ENCODE peak calls at places on chromosome X, in seven cellular contexts. J, P, I, M, W, O and Y are unnamed samples.

GRCh38 chrX:104254442-104255115 is at the start of gene ESX1:
- DNase-seq in J (no peak), P (no peak), I (no peak), M (no peak), W (no peak), O (no peak), Y (peak)

GRCh38 chrX:635428-636192 is 5.0 kb downstream of the SHOX start:
- DNase-seq in J (no peak), P (no peak), I (peak), M (no peak), W (peak), O (no peak), Y (peak)

GRCh38 chrX:85590638-85591037 is 211.2 kb upstream of the POF1B start:
- DNase-seq in J (no peak), P (no peak), I (no peak), M (no peak), W (peak), O (no peak), Y (no peak)

GRCh38 chrX:10620121-10620699 is at the start of gene MID1:
- DNase-seq in J (peak), P (peak), I (peak), M (peak), W (peak), O (peak), Y (peak)

GRCh38 chrX:117458243-117458968 is 658.2 kb downstream of the KLHL13 start:
- DNase-seq in J (no peak), P (no peak), I (no peak), M (no peak), W (no peak), O (no peak), Y (no peak)

GRCh38 chrX:111100191-111100590 is 4.2 kb downstream of the PAK3 start:
- DNase-seq in J (no peak), P (no peak), I (no peak), M (no peak), W (peak), O (peak), Y (peak)

GRCh38 chrX:1658083-1658463 is 43.2 kb downstream of the ASMT start:
- DNase-seq in J (no peak), P (no peak), I (no peak), M (no peak), W (no peak), O (no peak), Y (peak)

GRCh38 chrX:55695227-55696018 is 22.1 kb upstream of the RRAGB start:
- DNase-seq in J (no peak), P (no peak), I (no peak), M (no peak), W (no peak), O (no peak), Y (no peak)

GRCh38 chrX:80216086-80216485 is 201.5 kb downstream of the TBX22 start:
- DNase-seq in J (no peak), P (no peak), I (no peak), M (no peak), W (no peak), O (no peak), Y (no peak)

GRCh38 chrX:23373129-23373804 is 38.6 kb downstream of the PTCHD1 start:
- DNase-seq in J (no peak), P (no peak), I (no peak), M (no peak), W (no peak), O (no peak), Y (no peak)

GRCh38 chrX:40470830-40471429 is 109.8 kb upstream of the ATP6AP2 start:
- DNase-seq in J (no peak), P (no peak), I (no peak), M (no peak), W (peak), O (no peak), Y (peak)

GRCh38 chrX:135453381-135453780 is 31.6 kb downstream of the SMIM10L2A start:
- DNase-seq in J (no peak), P (no peak), I (no peak), M (no peak), W (peak), O (no peak), Y (peak)

GRCh38 chrX:151680805-151681204 is 14.5 kb upstream of the PRRG3 start:
- DNase-seq in J (no peak), P (no peak), I (no peak), M (peak), W (peak), O (peak), Y (peak)
- H3K27ac ChIP-seq in J (no peak), P (no peak), I (no peak), M (no peak), W (no peak), O (no peak), Y (no peak)

DNA sequence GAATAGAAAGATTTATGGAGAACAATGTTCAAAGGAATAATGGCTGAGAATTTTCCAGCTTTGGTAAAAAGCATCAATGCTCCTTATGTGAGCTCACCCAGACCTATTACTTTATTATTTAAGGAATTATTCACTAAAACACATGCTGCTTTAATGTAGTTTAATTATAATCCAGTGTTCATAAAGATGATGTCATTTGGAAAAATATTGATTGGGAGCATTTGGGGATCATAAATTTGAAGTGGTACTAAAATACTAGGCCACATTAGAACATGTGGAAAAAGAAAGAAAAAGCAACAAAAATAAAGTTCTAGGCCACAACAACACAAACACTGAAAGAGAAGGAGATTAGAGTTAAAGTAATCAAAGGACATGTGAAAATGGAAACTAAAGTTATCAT is 20.0 kb downstream of the SLC38A5 start:
- DNase-seq in J (no peak), P (no peak), I (no peak), M (no peak), W (no peak), O (no peak), Y (no peak)
- H3K27ac ChIP-seq in J (no peak), P (no peak), I (no peak), M (no peak), W (no peak), O (no peak), Y (no peak)

GRCh38 chrX:109928596-109929335 is 74.1 kb upstream of the TMEM164 start:
- DNase-seq in J (no peak), P (no peak), I (no peak), M (no peak), W (no peak), O (no peak), Y (no peak)

GRCh38 chrX:109926743-109927662 is 75.9 kb upstream of the TMEM164 start:
- DNase-seq in J (no peak), P (no peak), I (no peak), M (no peak), W (no peak), O (no peak), Y (no peak)

GRCh38 chrX:109927663-109928273 is 75.1 kb upstream of the TMEM164 start:
- DNase-seq in J (no peak), P (no peak), I (no peak), M (no peak), W (no peak), O (no peak), Y (no peak)

GRCh38 chrX:109926118-109926517 is 76.8 kb upstream of the TMEM164 start:
- DNase-seq in J (no peak), P (no peak), I (no peak), M (no peak), W (no peak), O (no peak), Y (no peak)

DNA sequence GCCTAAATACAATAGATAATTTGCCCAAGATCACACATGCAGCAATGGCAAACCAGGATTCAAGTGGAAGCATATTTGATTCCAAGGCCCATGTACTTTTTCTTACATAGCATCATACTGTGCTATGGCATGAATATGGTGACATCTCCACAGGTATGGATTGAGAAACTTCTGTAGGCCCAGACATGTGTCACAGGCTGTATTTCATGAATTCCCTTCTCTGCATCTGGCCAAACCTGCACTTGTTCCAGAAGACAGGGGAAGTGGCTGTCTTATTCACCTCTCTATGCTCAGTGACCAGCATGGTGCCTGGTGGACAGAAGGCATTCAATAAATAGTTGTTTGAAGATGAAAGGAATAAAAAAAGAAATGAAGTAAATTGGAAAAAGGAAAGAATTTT is 77.3 kb upstream of the TMEM164 start:
- DNase-seq in J (no peak), P (no peak), I (no peak), M (no peak), W (no peak), O (no peak), Y (no peak)
- H3K27ac ChIP-seq in J (no peak), P (no peak), I (peak), M (no peak), W (no peak), O (no peak), Y (no peak)

GRCh38 chrX:119189586-119189985 is 46.5 kb upstream of the PGRMC1 start:
- DNase-seq in J (peak), P (no peak), I (peak), M (no peak), W (no peak), O (no peak), Y (no peak)
- H3K27ac ChIP-seq in J (peak), P (no peak), I (no peak), M (peak), W (no peak), O (no peak), Y (no peak)